ENCODE peak calls at places on chromosomes 11 and 22, in eight cellular contexts. V is OCI-LY7, H is uterus, G is skeletal muscle cell, Y is fibroblast of lung, X is thyroid gland, M is aorta, U is mucosa of descending colon. L is an unnamed sample.

GRCh38 chr11:117430293-117430955 is 102.8 kb downstream of the CEP164 start:
- DNase-seq in V (no peak), H (no peak), G (no peak), Y (no peak), X (no peak), M (no peak), U (no peak), L (no peak)

GRCh38 chr11:72807021-72807693 is 7.1 kb upstream of the ATG16L2 start:
- DNase-seq in V (no peak), H (no peak), G (no peak), Y (peak; percentile 53), X (no peak), M (no peak), U (no peak), L (no peak)

GRCh38 chr22:48352086-48352911 is 1475.4 kb downstream of the BRD1 start:
- DNase-seq in V (peak; percentile 11), H (no peak), G (no peak), Y (no peak), X (no peak), M (no peak), U (no peak), L (no peak)

GRCh38 chr22:28091486-28091885 is 172.4 kb upstream of the PITPNB start:
- DNase-seq in V (no peak), H (no peak), G (no peak), Y (no peak), X (no peak), M (no peak), U (no peak), L (no peak)

GRCh38 chr22:24405631-24406321 is 21.6 kb upstream of the ADORA2A start:
- DNase-seq in V (no peak), H (no peak), G (no peak), Y (no peak), X (no peak), M (no peak), U (no peak), L (no peak)

GRCh38 chr11:92765418-92765817 is 204.0 kb upstream of the MTNR1B start:
- DNase-seq in V (no peak), H (no peak), G (no peak), Y (no peak), X (no peak), M (no peak), U (no peak), L (no peak)

GRCh38 chr22:42399315-42400271 is 32.6 kb downstream of the NFAM1 start:
- DNase-seq in V (peak; percentile 35), H (no peak), G (no peak), Y (no peak), X (peak; percentile 83), M (no peak), U (peak; percentile 58), L (no peak)

GRCh38 chr22:50015451-50016307 is 3.1 kb upstream of the IL17REL start:
- DNase-seq in V (no peak), H (no peak), G (no peak), Y (no peak), X (no peak), M (no peak), U (no peak), L (no peak)

DNA sequence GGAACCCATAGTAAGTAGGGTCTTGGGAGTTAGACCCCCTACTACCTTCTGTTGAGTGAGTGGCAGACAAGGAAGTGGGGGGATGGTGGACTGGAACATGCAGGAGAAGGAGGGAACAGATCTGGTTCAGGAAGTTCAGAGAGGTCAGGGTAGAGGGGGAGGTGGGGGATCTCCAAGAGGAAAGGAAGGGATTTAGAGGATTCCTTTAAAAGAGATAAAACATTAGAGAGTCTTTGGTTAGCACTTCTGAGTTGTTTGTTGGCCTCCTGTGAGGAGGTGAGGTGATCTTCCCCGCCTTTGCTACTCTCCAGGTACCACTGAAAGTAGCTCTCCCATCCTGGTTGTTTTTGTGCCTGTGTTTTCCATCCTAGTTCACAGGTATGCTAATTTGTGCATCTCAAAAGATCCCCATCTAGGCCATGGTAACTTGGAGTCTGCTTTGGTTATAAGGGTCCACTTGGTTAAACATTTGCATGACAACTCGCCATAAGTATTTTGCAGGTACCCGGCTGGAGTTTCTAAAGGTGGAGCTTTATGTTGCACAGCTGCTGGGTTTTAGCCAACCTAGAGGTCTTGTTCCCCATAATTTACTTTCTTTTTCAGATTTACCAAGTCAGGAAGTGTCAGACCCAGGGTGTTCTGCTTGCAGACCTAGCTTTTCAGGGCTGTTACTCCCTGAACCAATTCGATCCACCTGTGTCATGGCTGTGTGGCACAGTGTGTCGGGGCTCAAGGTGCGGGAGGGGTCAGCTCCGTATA is 79.3 kb upstream of the SORL1 start:
- DNase-seq in V (peak; percentile 90), H (no peak), G (no peak), Y (no peak), X (no peak), M (no peak), U (no peak), L (no peak)
- H3K4me3 ChIP-seq in V (peak overlapping the region; percentile 49), H (no peak overlapping the region), G (no peak overlapping the region), Y (no peak overlapping the region), X (no peak overlapping the region), M (no peak overlapping the region), U (no peak overlapping the region), L (no peak overlapping the region)

GRCh38 chr11:103926990-103927389 is 109.5 kb upstream of the DDI1 start:
- DNase-seq in V (no peak), H (no peak), G (no peak), Y (no peak), X (no peak), M (no peak), U (no peak), L (no peak)

GRCh38 chr11:103927535-103927934 is 108.9 kb upstream of the DDI1 start:
- DNase-seq in V (peak; percentile 28), H (no peak), G (no peak), Y (no peak), X (no peak), M (no peak), U (no peak), L (no peak)

GRCh38 chr11:103928040-103928555 is 108.3 kb upstream of the DDI1 start:
- DNase-seq in V (no peak), H (no peak), G (no peak), Y (no peak), X (no peak), M (no peak), U (no peak), L (no peak)

GRCh38 chr11:103924166-103925013 is 112.0 kb upstream of the DDI1 start:
- DNase-seq in V (no peak), H (no peak), G (no peak), Y (peak; percentile 55), X (no peak), M (no peak), U (no peak), L (no peak)

GRCh38 chr11:103929168-103929903 is 107.1 kb upstream of the DDI1 start:
- DNase-seq in V (peak; percentile 25), H (no peak), G (no peak), Y (no peak), X (no peak), M (no peak), U (peak; percentile 11), L (no peak)
- H3K4me3 ChIP-seq in V (peak overlapping the region; percentile 9), H (no peak overlapping the region), G (no peak overlapping the region), Y (no peak overlapping the region), X (no peak overlapping the region), M (no peak overlapping the region), U (no peak overlapping the region), L (no peak overlapping the region)

GRCh38 chr11:6233984-6234313 is 487 bp downstream of the FHIP1B start:
- DNase-seq in V (no peak), H (no peak), G (no peak), Y (peak; percentile 7), X (peak; percentile 15), M (no peak), U (no peak), L (no peak)

GRCh38 chr11:6237271-6237670 is 1.6 kb upstream of the CNGA4 start:
- DNase-seq in V (no peak), H (no peak), G (no peak), Y (no peak), X (no peak), M (no peak), U (no peak), L (no peak)

GRCh38 chr11:6229911-6230310 is 4.5 kb downstream of the FHIP1B start:
- DNase-seq in V (peak; percentile 10), H (no peak), G (no peak), Y (no peak), X (no peak), M (no peak), U (peak; percentile 83), L (no peak)

GRCh38 chr11:6234314-6235031 is at the start of gene FHIP1B:
- DNase-seq in V (peak; percentile 100), H (peak; percentile 99), G (peak; percentile 100), Y (peak; percentile 100), X (peak; percentile 100), M (peak; percentile 100), U (peak; percentile 99), L (peak; percentile 100)

DNA sequence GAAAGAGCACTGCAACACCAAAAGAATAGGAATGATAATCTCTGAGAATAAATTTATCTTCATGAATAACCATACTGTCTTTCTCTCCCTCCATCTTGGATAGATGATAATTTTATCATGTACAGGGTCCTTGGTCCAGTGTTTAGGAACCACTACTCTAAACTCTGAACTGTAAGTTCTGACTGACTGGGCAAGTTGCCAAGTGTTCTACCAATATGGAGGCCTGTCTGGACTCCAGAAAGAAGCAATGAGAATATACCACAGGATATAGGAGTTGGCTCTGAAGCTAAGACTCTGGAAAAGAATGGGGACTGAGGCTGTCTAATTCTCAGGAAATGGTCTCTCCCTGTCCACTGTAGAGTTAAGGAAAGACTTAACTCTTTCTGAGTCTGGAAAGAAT is 1.5 kb downstream of the FHIP1B start:
- DNase-seq in V (no peak), H (no peak), G (no peak), Y (no peak), X (no peak), M (no peak), U (no peak), L (no peak)
- H3K4me3 ChIP-seq in V (no peak overlapping the region), H (no peak overlapping the region), G (no peak overlapping the region), Y (no peak overlapping the region), X (no peak overlapping the region), M (no peak overlapping the region), U (no peak overlapping the region), L (no peak overlapping the region)

DNA sequence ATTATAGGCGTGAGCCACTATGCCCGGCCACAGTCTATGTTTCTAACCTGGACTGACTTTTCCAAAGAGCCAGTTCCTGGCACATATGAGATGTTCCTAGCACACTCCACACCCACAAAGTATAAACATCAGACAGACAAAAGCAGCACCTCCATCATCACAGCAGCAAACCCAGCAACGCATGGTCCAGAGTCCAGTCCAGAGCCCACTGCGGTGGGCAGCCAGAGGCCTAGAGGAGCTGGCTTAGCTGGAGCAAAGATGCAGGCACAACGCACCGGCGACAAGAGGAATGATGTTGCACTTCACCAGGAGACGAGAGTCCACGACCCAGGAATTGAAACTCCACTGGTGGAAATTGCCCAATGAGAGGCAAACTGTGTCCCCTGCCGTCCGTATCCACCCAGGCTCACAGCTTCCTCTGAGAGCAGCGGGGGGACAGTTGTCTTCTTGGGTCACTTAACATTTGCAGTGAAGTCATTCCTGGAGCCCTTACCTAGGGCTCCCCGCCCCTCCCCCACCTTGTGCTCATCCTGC is 36.6 kb downstream of the RPS6KA4 start:
- DNase-seq in V (no peak), H (no peak), G (no peak), Y (no peak), X (no peak), M (no peak), U (peak; percentile 24), L (no peak)
- H3K4me3 ChIP-seq in V (no peak overlapping the region), H (no peak overlapping the region), G (no peak overlapping the region), Y (no peak overlapping the region), X (no peak overlapping the region), M (no peak overlapping the region), U (no peak overlapping the region), L (no peak overlapping the region)

DNA sequence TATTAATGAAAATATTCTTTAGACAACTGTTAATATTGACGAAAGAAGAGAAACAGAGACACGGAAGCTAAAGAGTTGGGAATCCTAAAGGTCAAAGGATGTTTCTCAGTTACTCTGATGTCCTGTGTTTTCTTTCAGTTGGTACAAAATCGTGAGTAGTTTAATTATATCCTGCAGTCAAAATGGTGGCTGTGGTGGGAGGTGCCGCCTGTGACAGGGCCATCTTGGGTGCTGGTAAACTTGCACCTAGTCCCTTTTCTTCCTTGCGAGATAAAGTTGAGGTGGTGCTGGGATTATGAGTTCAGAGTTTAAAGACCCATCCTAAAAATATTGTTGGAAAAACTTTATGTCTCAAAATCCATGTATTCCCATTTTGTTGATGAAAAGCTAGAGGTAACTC is 2.2 kb downstream of the CECR2 start:
- DNase-seq in V (no peak), H (no peak), G (no peak), Y (no peak), X (no peak), M (no peak), U (no peak), L (no peak)
- H3K4me3 ChIP-seq in V (no peak overlapping the region), H (no peak overlapping the region), G (peak overlapping the region; percentile 45), Y (no peak overlapping the region), X (no peak overlapping the region), M (no peak overlapping the region), U (no peak overlapping the region), L (no peak overlapping the region)